ENCODE peak calls at places on chromosomes 2 and 18, in eight cellular contexts. J, E, D, Q, L, G, C and S are unnamed samples.

GRCh38 chr2:20225294-20226151 is 593 bp upstream of the SDC1 start:
- DNase-seq in C (peak; percentile 91), Q (peak; percentile 36), J (peak; percentile 63), E (peak; percentile 77), L (no peak), G (peak; percentile 93), D (no peak), S (peak; percentile 39)

GRCh38 chr18:67144342-67144741 is 372.2 kb downstream of the DSEL start:
- DNase-seq in C (no peak), E (no peak), Q (no peak), L (no peak), D (no peak), G (no peak), J (no peak), S (no peak)

GRCh38 chr2:48406096-48406495 is 123.9 kb upstream of the STON1 start:
- DNase-seq in E (no peak), D (no peak), C (no peak), Q (no peak), L (no peak), G (peak; percentile 49), J (no peak), S (no peak)

GRCh38 chr18:54503495-54503894 is 87.5 kb upstream of the DYNAP start:
- DNase-seq in L (no peak), D (no peak), C (no peak), E (no peak), J (no peak), Q (no peak), G (no peak), S (no peak)

GRCh38 chr2:228846161-228846560 is 424.9 kb downstream of the PID1 start:
- DNase-seq in G (no peak), E (no peak), Q (no peak), C (no peak), J (no peak), L (no peak), D (no peak), S (no peak)

GRCh38 chr2:26740890-26741302 is 23.2 kb upstream of the SLC35F6 start:
- DNase-seq in L (no peak), J (no peak), E (no peak), G (peak; percentile 40), Q (no peak), C (no peak), D (no peak), S (no peak)

GRCh38 chr2:46818819-46819218 is 96.8 kb downstream of the MCFD2 start:
- DNase-seq in L (no peak), G (no peak), C (no peak), E (peak; percentile 16), J (no peak), D (no peak), Q (no peak), S (no peak)

GRCh38 chr2:26982102-26982742 is 11.8 kb downstream of the MAPRE3 start:
- DNase-seq in L (peak; percentile 84), J (peak; percentile 90), E (no peak), C (peak; percentile 85), D (peak; percentile 76), Q (peak; percentile 65), G (no peak), S (peak; percentile 77)

GRCh38 chr18:76980663-76981387 is 151.8 kb downstream of the MBP start:
- DNase-seq in D (no peak), G (no peak), J (no peak), L (no peak), E (peak; percentile 79), C (no peak), Q (peak; percentile 6), S (no peak)

GRCh38 chr2:200168641-200169265 is 137.7 kb upstream of the SPATS2L start:
- DNase-seq in L (no peak), D (no peak), C (no peak), J (no peak), G (no peak), Q (no peak), E (no peak), S (no peak)

GRCh38 chr2:49044265-49044664 is 110.0 kb downstream of the FSHR start:
- DNase-seq in L (no peak), C (peak; percentile 9), G (no peak), Q (no peak), J (no peak), E (no peak), D (no peak), S (no peak)

GRCh38 chr2:181916726-181917377 is 25.3 kb downstream of the ITPRID2 start:
- DNase-seq in D (no peak), Q (no peak), C (no peak), J (no peak), L (no peak), E (no peak), G (no peak), S (no peak)

GRCh38 chr2:101251844-101252407 is 760 bp upstream of the CNOT11 start:
- DNase-seq in L (no peak), C (peak; percentile 60), E (no peak), J (no peak), Q (no peak), G (peak; percentile 83), D (no peak), S (no peak)

GRCh38 chr2:62156861-62157496 is 38.9 kb upstream of the B3GNT2 start:
- DNase-seq in C (no peak), J (no peak), G (no peak), E (no peak), L (no peak), Q (no peak), D (no peak), S (no peak)

GRCh38 chr18:7059276-7059675 is 58.3 kb downstream of the LAMA1 start:
- DNase-seq in Q (no peak), G (no peak), D (no peak), J (no peak), E (no peak), C (no peak), L (no peak), S (no peak)

GRCh38 chr2:150142561-150142960 is 344.9 kb downstream of the RND3 start:
- DNase-seq in Q (no peak), G (no peak), D (no peak), L (no peak), C (no peak), J (no peak), E (no peak), S (no peak)

GRCh38 chr2:8837795-8838140 is 355 bp upstream of the KIDINS220 start:
- DNase-seq in J (no peak), L (no peak), G (no peak), Q (no peak), E (no peak), C (no peak), D (peak; percentile 42), S (no peak)

GRCh38 chr2:224934542-224935188 is 107.6 kb downstream of the DOCK10 start:
- DNase-seq in E (no peak), J (no peak), C (no peak), Q (no peak), L (no peak), D (no peak), G (no peak), S (no peak)

GRCh38 chr2:55885129-55885943 is 38.2 kb downstream of the EFEMP1 start:
- DNase-seq in J (no peak), Q (no peak), D (peak; percentile 56), C (no peak), E (no peak), G (no peak), L (no peak), S (no peak)

GRCh38 chr2:189899101-189899500 is 114.9 kb downstream of the PMS1 start:
- DNase-seq in E (no peak), J (no peak), L (no peak), D (no peak), G (no peak), C (no peak), Q (no peak), S (no peak)

GRCh38 chr2:23503682-23504081 is 118.7 kb downstream of the KLHL29 start:
- DNase-seq in J (no peak), L (no peak), E (no peak), G (no peak), C (no peak), D (no peak), Q (no peak), S (no peak)

GRCh38 chr2:71336384-71336783 is 4.8 kb downstream of the ZNF638 start:
- DNase-seq in G (no peak), D (no peak), C (no peak), Q (no peak), J (no peak), L (no peak), E (no peak), S (no peak)
- H3K27ac ChIP-seq in G (no peak overlapping the region), D (no peak overlapping the region), C (no peak overlapping the region), Q (no peak overlapping the region), J (no peak overlapping the region), L (no peak overlapping the region), E (no peak overlapping the region), S (no peak overlapping the region)

GRCh38 chr2:65486282-65486681 is 53.9 kb upstream of the SPRED2 start:
- DNase-seq in L (no peak), J (no peak), G (no peak), C (no peak), E (no peak), D (no peak), Q (no peak), S (no peak)

GRCh38 chr2:65482971-65483370 is 50.6 kb upstream of the SPRED2 start:
- DNase-seq in G (no peak), D (no peak), E (no peak), J (no peak), Q (no peak), L (no peak), C (no peak), S (no peak)

GRCh38 chr2:65485839-65486238 is 53.4 kb upstream of the SPRED2 start:
- DNase-seq in G (no peak), E (no peak), L (no peak), C (no peak), Q (no peak), D (no peak), J (no peak), S (no peak)

GRCh38 chr2:65481961-65482360 is 49.6 kb upstream of the SPRED2 start:
- DNase-seq in C (no peak), J (no peak), D (no peak), E (no peak), L (no peak), G (no peak), Q (no peak), S (no peak)

GRCh38 chr2:65483763-65484162 is 51.4 kb upstream of the SPRED2 start:
- DNase-seq in E (no peak), C (no peak), J (no peak), D (no peak), G (no peak), Q (no peak), L (no peak), S (no peak)
- H3K27ac ChIP-seq in E (no peak overlapping the region), C (no peak overlapping the region), J (no peak overlapping the region), D (no peak overlapping the region), G (no peak overlapping the region), Q (no peak overlapping the region), L (no peak overlapping the region), S (no peak overlapping the region)

DNA sequence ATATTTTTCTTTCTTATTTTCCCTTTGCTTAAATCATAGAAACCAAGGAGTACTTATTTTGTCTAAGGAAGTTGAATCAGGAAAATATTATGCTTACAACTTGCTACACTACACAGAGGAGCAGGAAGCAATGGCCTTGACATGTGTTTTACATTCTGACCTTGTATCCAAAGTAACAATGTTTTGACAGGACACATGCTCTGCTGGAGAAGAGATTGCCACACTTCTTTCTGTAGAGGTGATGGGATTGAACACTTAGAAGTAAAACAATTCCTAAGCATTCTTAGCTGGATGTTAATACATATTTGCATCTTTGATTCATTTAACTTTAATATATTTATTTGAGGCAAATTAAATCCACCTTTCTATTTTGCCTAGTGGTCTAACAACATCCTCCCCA is 929.1 kb downstream of the DSC3 start:
- DNase-seq in Q (no peak), E (no peak), D (no peak), J (no peak), C (no peak), L (no peak), G (no peak), S (no peak)
- H3K27ac ChIP-seq in Q (no peak overlapping the region), E (no peak overlapping the region), D (no peak overlapping the region), J (no peak overlapping the region), C (no peak overlapping the region), L (no peak overlapping the region), G (no peak overlapping the region), S (no peak overlapping the region)

GRCh38 chr18:75071484-75071785 is 137.5 kb downstream of the PTGR3 start:
- DNase-seq in J (no peak), C (peak; percentile 27), G (no peak), D (no peak), Q (no peak), L (no peak), E (peak; percentile 91), S (no peak)
- H3K27ac ChIP-seq in J (peak overlapping the region; percentile 37), C (peak overlapping the region; percentile 44), G (no peak overlapping the region), D (no peak overlapping the region), Q (no peak overlapping the region), L (peak overlapping the region; percentile 72), E (peak overlapping the region; percentile 89), S (peak overlapping the region; percentile 81)